ENCODE peak calls at places on chromosome 2, in ten cellular contexts. One of them, this sample, is unnamed.

GRCh38 chr2:232781765-232782164 is 5.4 kb upstream of the KCNJ13 start:
- DNase-seq in activated naive CD4-positive, alpha-beta T cell treated with anti-CD3 and anti-CD28 coated beads, Interleukin-2, amount 10 ng/mL, durations not matched to agents 7 days and 5 days: no peak
- DNase-seq in T-helper 2 cell: no peak
- DNase-seq in activated CD8-positive, alpha-beta memory T cell treated with anti-CD3 and anti-CD28 coated beads, Interleukin-2, amount 10 ng/mL, durations not matched to agents 7 days and 5 days: peak; percentile 72
- DNase-seq in epithelial cell of prostate: peak; percentile 59
- DNase-seq in RCC 7860: peak; percentile 96
- DNase-seq in HFFc6: peak; percentile 75
- DNase-seq in OCI-M1: peak; percentile 47
- DNase-seq in D341Med: no peak
- DNase-seq in NCI-H1694: no peak
- DNase-seq in this sample: no peak

GRCh38 chr2:64651590-64651989 is 2.1 kb downstream of the SERTAD2 start:
- DNase-seq in activated naive CD4-positive, alpha-beta T cell treated with anti-CD3 and anti-CD28 coated beads, Interleukin-2, amount 10 ng/mL, durations not matched to agents 7 days and 5 days: no peak
- DNase-seq in T-helper 2 cell: no peak
- DNase-seq in activated CD8-positive, alpha-beta memory T cell treated with anti-CD3 and anti-CD28 coated beads, Interleukin-2, amount 10 ng/mL, durations not matched to agents 7 days and 5 days: no peak
- DNase-seq in epithelial cell of prostate: no peak
- DNase-seq in RCC 7860: no peak
- DNase-seq in HFFc6: no peak
- DNase-seq in OCI-M1: peak; percentile 14
- DNase-seq in D341Med: no peak
- DNase-seq in NCI-H1694: no peak
- DNase-seq in this sample: no peak

GRCh38 chr2:152037711-152038110 is 61.1 kb downstream of the CACNB4 start:
- DNase-seq in activated naive CD4-positive, alpha-beta T cell treated with anti-CD3 and anti-CD28 coated beads, Interleukin-2, amount 10 ng/mL, durations not matched to agents 7 days and 5 days: no peak
- DNase-seq in T-helper 2 cell: no peak
- DNase-seq in activated CD8-positive, alpha-beta memory T cell treated with anti-CD3 and anti-CD28 coated beads, Interleukin-2, amount 10 ng/mL, durations not matched to agents 7 days and 5 days: no peak
- DNase-seq in epithelial cell of prostate: no peak
- DNase-seq in RCC 7860: no peak
- DNase-seq in HFFc6: no peak
- DNase-seq in OCI-M1: no peak
- DNase-seq in D341Med: no peak
- DNase-seq in NCI-H1694: no peak
- DNase-seq in this sample: no peak

GRCh38 chr2:19872302-19872701 is 29.5 kb downstream of the TTC32 start:
- DNase-seq in activated naive CD4-positive, alpha-beta T cell treated with anti-CD3 and anti-CD28 coated beads, Interleukin-2, amount 10 ng/mL, durations not matched to agents 7 days and 5 days: no peak
- DNase-seq in T-helper 2 cell: no peak
- DNase-seq in activated CD8-positive, alpha-beta memory T cell treated with anti-CD3 and anti-CD28 coated beads, Interleukin-2, amount 10 ng/mL, durations not matched to agents 7 days and 5 days: no peak
- DNase-seq in epithelial cell of prostate: no peak
- DNase-seq in RCC 7860: no peak
- DNase-seq in HFFc6: no peak
- DNase-seq in OCI-M1: no peak
- DNase-seq in D341Med: no peak
- DNase-seq in NCI-H1694: no peak
- DNase-seq in this sample: no peak

GRCh38 chr2:9630001-9630749 is 622 bp downstream of the YWHAQ start:
- DNase-seq in activated naive CD4-positive, alpha-beta T cell treated with anti-CD3 and anti-CD28 coated beads, Interleukin-2, amount 10 ng/mL, durations not matched to agents 7 days and 5 days: peak; percentile 84
- DNase-seq in T-helper 2 cell: peak; percentile 64
- DNase-seq in activated CD8-positive, alpha-beta memory T cell treated with anti-CD3 and anti-CD28 coated beads, Interleukin-2, amount 10 ng/mL, durations not matched to agents 7 days and 5 days: peak; percentile 83
- DNase-seq in epithelial cell of prostate: no peak
- DNase-seq in RCC 7860: peak; percentile 51
- DNase-seq in HFFc6: peak; percentile 18
- DNase-seq in OCI-M1: peak; percentile 82
- DNase-seq in D341Med: peak; percentile 85
- DNase-seq in NCI-H1694: peak; percentile 57
- DNase-seq in this sample: peak; percentile 69

GRCh38 chr2:205680067-205680466 is 2.2 kb upstream of the NRP2 start:
- DNase-seq in activated naive CD4-positive, alpha-beta T cell treated with anti-CD3 and anti-CD28 coated beads, Interleukin-2, amount 10 ng/mL, durations not matched to agents 7 days and 5 days: peak; percentile 61
- DNase-seq in T-helper 2 cell: no peak
- DNase-seq in activated CD8-positive, alpha-beta memory T cell treated with anti-CD3 and anti-CD28 coated beads, Interleukin-2, amount 10 ng/mL, durations not matched to agents 7 days and 5 days: peak; percentile 49
- DNase-seq in epithelial cell of prostate: no peak
- DNase-seq in RCC 7860: peak; percentile 80
- DNase-seq in HFFc6: peak; percentile 90
- DNase-seq in OCI-M1: peak; percentile 87
- DNase-seq in D341Med: peak; percentile 61
- DNase-seq in NCI-H1694: peak; percentile 89
- DNase-seq in this sample: peak; percentile 1

GRCh38 chr2:149410701-149411484 is 80.5 kb downstream of the LYPD6 start:
- DNase-seq in activated naive CD4-positive, alpha-beta T cell treated with anti-CD3 and anti-CD28 coated beads, Interleukin-2, amount 10 ng/mL, durations not matched to agents 7 days and 5 days: no peak
- DNase-seq in T-helper 2 cell: no peak
- DNase-seq in activated CD8-positive, alpha-beta memory T cell treated with anti-CD3 and anti-CD28 coated beads, Interleukin-2, amount 10 ng/mL, durations not matched to agents 7 days and 5 days: no peak
- DNase-seq in epithelial cell of prostate: peak; percentile 98
- DNase-seq in RCC 7860: no peak
- DNase-seq in HFFc6: peak; percentile 97
- DNase-seq in OCI-M1: no peak
- DNase-seq in D341Med: no peak
- DNase-seq in NCI-H1694: no peak
- DNase-seq in this sample: no peak

GRCh38 chr2:32379352-32379751 is 22.5 kb downstream of the BIRC6 start:
- DNase-seq in activated naive CD4-positive, alpha-beta T cell treated with anti-CD3 and anti-CD28 coated beads, Interleukin-2, amount 10 ng/mL, durations not matched to agents 7 days and 5 days: no peak
- DNase-seq in T-helper 2 cell: no peak
- DNase-seq in activated CD8-positive, alpha-beta memory T cell treated with anti-CD3 and anti-CD28 coated beads, Interleukin-2, amount 10 ng/mL, durations not matched to agents 7 days and 5 days: no peak
- DNase-seq in epithelial cell of prostate: no peak
- DNase-seq in RCC 7860: no peak
- DNase-seq in HFFc6: no peak
- DNase-seq in OCI-M1: no peak
- DNase-seq in D341Med: no peak
- DNase-seq in NCI-H1694: no peak
- DNase-seq in this sample: no peak

GRCh38 chr2:118982039-118982438 is 40.0 kb downstream of the MARCO start:
- DNase-seq in activated naive CD4-positive, alpha-beta T cell treated with anti-CD3 and anti-CD28 coated beads, Interleukin-2, amount 10 ng/mL, durations not matched to agents 7 days and 5 days: no peak
- DNase-seq in T-helper 2 cell: no peak
- DNase-seq in activated CD8-positive, alpha-beta memory T cell treated with anti-CD3 and anti-CD28 coated beads, Interleukin-2, amount 10 ng/mL, durations not matched to agents 7 days and 5 days: no peak
- DNase-seq in epithelial cell of prostate: no peak
- DNase-seq in RCC 7860: no peak
- DNase-seq in HFFc6: no peak
- DNase-seq in OCI-M1: no peak
- DNase-seq in D341Med: no peak
- DNase-seq in NCI-H1694: no peak
- DNase-seq in this sample: no peak

GRCh38 chr2:25374411-25374810 is 32.7 kb upstream of the DNMT3A start:
- DNase-seq in activated naive CD4-positive, alpha-beta T cell treated with anti-CD3 and anti-CD28 coated beads, Interleukin-2, amount 10 ng/mL, durations not matched to agents 7 days and 5 days: peak; percentile 10
- DNase-seq in T-helper 2 cell: no peak
- DNase-seq in activated CD8-positive, alpha-beta memory T cell treated with anti-CD3 and anti-CD28 coated beads, Interleukin-2, amount 10 ng/mL, durations not matched to agents 7 days and 5 days: no peak
- DNase-seq in epithelial cell of prostate: no peak
- DNase-seq in RCC 7860: no peak
- DNase-seq in HFFc6: no peak
- DNase-seq in OCI-M1: no peak
- DNase-seq in D341Med: no peak
- DNase-seq in NCI-H1694: no peak
- DNase-seq in this sample: no peak

GRCh38 chr2:187553908-187554703 is at the start of gene TFPI:
- DNase-seq in activated naive CD4-positive, alpha-beta T cell treated with anti-CD3 and anti-CD28 coated beads, Interleukin-2, amount 10 ng/mL, durations not matched to agents 7 days and 5 days: no peak
- DNase-seq in T-helper 2 cell: no peak
- DNase-seq in activated CD8-positive, alpha-beta memory T cell treated with anti-CD3 and anti-CD28 coated beads, Interleukin-2, amount 10 ng/mL, durations not matched to agents 7 days and 5 days: no peak
- DNase-seq in epithelial cell of prostate: no peak
- DNase-seq in RCC 7860: peak; percentile 51
- DNase-seq in HFFc6: peak; percentile 39
- DNase-seq in OCI-M1: peak; percentile 90
- DNase-seq in D341Med: no peak
- DNase-seq in NCI-H1694: no peak
- DNase-seq in this sample: no peak

GRCh38 chr2:159249955-159250723 is 36.4 kb downstream of the WDSUB1 start:
- DNase-seq in activated naive CD4-positive, alpha-beta T cell treated with anti-CD3 and anti-CD28 coated beads, Interleukin-2, amount 10 ng/mL, durations not matched to agents 7 days and 5 days: no peak
- DNase-seq in T-helper 2 cell: no peak
- DNase-seq in activated CD8-positive, alpha-beta memory T cell treated with anti-CD3 and anti-CD28 coated beads, Interleukin-2, amount 10 ng/mL, durations not matched to agents 7 days and 5 days: no peak
- DNase-seq in epithelial cell of prostate: peak; percentile 83
- DNase-seq in RCC 7860: peak; percentile 91
- DNase-seq in HFFc6: peak; percentile 59
- DNase-seq in OCI-M1: peak; percentile 33
- DNase-seq in D341Med: no peak
- DNase-seq in NCI-H1694: no peak
- DNase-seq in this sample: no peak